ENCODE peak calls at places on chromosomes 2 and 18, in six cellular contexts. One of them, this sample, is unnamed.

GRCh38 chr18:60053747-60054304 is 154.0 kb downstream of the PMAIP1 start:
- DNase-seq in fibroblast of lung: peak; percentile 98
- DNase-seq in breast epithelium: no peak
- DNase-seq in HL-60: no peak
- DNase-seq in AG09309: peak; percentile 72
- DNase-seq in bronchial epithelial cell: peak; percentile 100
- DNase-seq in this sample: peak; percentile 78

GRCh38 chr2:127656569-127657231 is 10.7 kb downstream of the GPR17 start:
- DNase-seq in fibroblast of lung: no peak
- DNase-seq in AG09309: no peak
- DNase-seq in HL-60: no peak
- DNase-seq in bronchial epithelial cell: no peak
- DNase-seq in breast epithelium: no peak
- DNase-seq in this sample: no peak

GRCh38 chr2:85539361-85540130 is 578 bp downstream of the MAT2A start:
- DNase-seq in breast epithelium: peak; percentile 60
- DNase-seq in AG09309: no peak
- DNase-seq in HL-60: peak; percentile 58
- DNase-seq in fibroblast of lung: peak; percentile 61
- DNase-seq in bronchial epithelial cell: no peak
- DNase-seq in this sample: no peak

GRCh38 chr2:206635016-206635415 is 7.3 kb upstream of the FAM237A start:
- DNase-seq in bronchial epithelial cell: no peak
- DNase-seq in breast epithelium: no peak
- DNase-seq in AG09309: no peak
- DNase-seq in HL-60: no peak
- DNase-seq in fibroblast of lung: peak; percentile 13
- DNase-seq in this sample: no peak

GRCh38 chr18:30132959-30133358 is 909.6 kb downstream of the DSC3 start:
- DNase-seq in AG09309: no peak
- DNase-seq in fibroblast of lung: peak; percentile 4
- DNase-seq in bronchial epithelial cell: peak; percentile 53
- DNase-seq in HL-60: no peak
- DNase-seq in breast epithelium: no peak
- DNase-seq in this sample: no peak

GRCh38 chr2:142112648-142113278 is 18.1 kb downstream of the LRP1B start:
- DNase-seq in AG09309: peak; percentile 24
- DNase-seq in fibroblast of lung: peak; percentile 96
- DNase-seq in HL-60: no peak
- DNase-seq in breast epithelium: no peak
- DNase-seq in bronchial epithelial cell: peak; percentile 75
- DNase-seq in this sample: no peak

GRCh38 chr18:60446821-60447220 is 74.2 kb upstream of the MC4R start:
- DNase-seq in fibroblast of lung: peak; percentile 33
- DNase-seq in bronchial epithelial cell: no peak
- DNase-seq in breast epithelium: no peak
- DNase-seq in AG09309: peak; percentile 27
- DNase-seq in HL-60: no peak
- DNase-seq in this sample: no peak

GRCh38 chr2:113225505-113226259 is 51.9 kb downstream of the PSD4 start:
- DNase-seq in bronchial epithelial cell: no peak
- DNase-seq in breast epithelium: no peak
- DNase-seq in fibroblast of lung: peak; percentile 82
- DNase-seq in AG09309: no peak
- DNase-seq in HL-60: no peak
- DNase-seq in this sample: no peak

GRCh38 chr2:233061007-233061590 is 957 bp downstream of the INPP5D start:
- DNase-seq in fibroblast of lung: no peak
- DNase-seq in bronchial epithelial cell: no peak
- DNase-seq in AG09309: no peak
- DNase-seq in HL-60: peak; percentile 64
- DNase-seq in breast epithelium: no peak
- DNase-seq in this sample: no peak

GRCh38 chr2:233059797-233060499 is at the start of gene INPP5D:
- DNase-seq in breast epithelium: no peak
- DNase-seq in bronchial epithelial cell: no peak
- DNase-seq in AG09309: no peak
- DNase-seq in HL-60: peak; percentile 96
- DNase-seq in fibroblast of lung: no peak
- DNase-seq in this sample: no peak

GRCh38 chr2:233061591-233062446 is 1.7 kb downstream of the INPP5D start:
- DNase-seq in bronchial epithelial cell: no peak
- DNase-seq in AG09309: no peak
- DNase-seq in fibroblast of lung: no peak
- DNase-seq in breast epithelium: no peak
- DNase-seq in HL-60: peak; percentile 51
- DNase-seq in this sample: no peak

GRCh38 chr2:233059547-233059796 is 670 bp upstream of the INPP5D start:
- DNase-seq in HL-60: no peak
- DNase-seq in fibroblast of lung: no peak
- DNase-seq in bronchial epithelial cell: no peak
- DNase-seq in breast epithelium: no peak
- DNase-seq in AG09309: no peak
- DNase-seq in this sample: no peak

DNA sequence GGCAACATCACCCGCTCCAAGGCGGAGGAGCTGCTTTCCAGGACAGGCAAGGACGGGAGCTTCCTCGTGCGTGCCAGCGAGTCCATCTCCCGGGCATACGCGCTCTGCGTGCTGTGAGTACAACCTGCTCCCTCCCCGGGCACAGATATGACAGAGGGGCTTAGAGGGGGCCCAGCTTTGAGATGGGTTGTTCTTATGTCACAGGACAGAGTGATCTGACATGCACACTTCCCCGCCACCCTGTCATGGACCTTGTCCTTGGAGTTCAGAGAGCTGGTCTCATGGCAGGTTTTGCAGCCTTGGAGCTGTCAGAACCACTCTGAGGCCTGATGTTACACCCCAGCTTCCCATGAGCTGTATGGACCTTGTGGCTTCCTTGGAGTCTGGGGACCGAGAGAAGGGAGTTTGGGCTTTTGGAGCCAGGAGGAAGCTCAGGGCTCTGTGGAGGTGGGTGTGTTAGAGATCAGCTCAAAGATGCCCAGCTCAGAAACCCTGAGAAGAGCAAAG is 411 bp downstream of the INPP5D start:
- DNase-seq in breast epithelium: no peak
- DNase-seq in bronchial epithelial cell: no peak
- DNase-seq in HL-60: peak; percentile 14
- DNase-seq in fibroblast of lung: no peak
- DNase-seq in AG09309: no peak
- DNase-seq in this sample: no peak
- TF ChIP-seq CTCF in breast epithelium: no peak
- TF ChIP-seq CTCF in bronchial epithelial cell: no peak
- TF ChIP-seq CTCF in HL-60: no peak
- TF ChIP-seq CTCF in fibroblast of lung: no peak
- TF ChIP-seq CTCF in AG09309: no peak
- TF ChIP-seq CTCF in this sample: no peak

GRCh38 chr18:10560457-10561045 is 34.7 kb downstream of the NAPG start:
- DNase-seq in fibroblast of lung: peak; percentile 60
- DNase-seq in bronchial epithelial cell: peak; percentile 60
- DNase-seq in HL-60: peak; percentile 78
- DNase-seq in breast epithelium: peak; percentile 69
- DNase-seq in AG09309: no peak
- DNase-seq in this sample: peak; percentile 53
- H3K4me3 ChIP-seq in fibroblast of lung: no peak overlapping the region
- H3K4me3 ChIP-seq in bronchial epithelial cell: peak overlapping the region; percentile 6
- H3K4me3 ChIP-seq in HL-60: no peak overlapping the region
- H3K4me3 ChIP-seq in breast epithelium: peak overlapping the region; percentile 59
- H3K4me3 ChIP-seq in AG09309: peak overlapping the region; percentile 17
- H3K4me3 ChIP-seq in this sample: peak overlapping the region; percentile 31

GRCh38 chr18:63824220-63824525 is 49.0 kb downstream of the SERPINB7 start:
- DNase-seq in breast epithelium: no peak
- DNase-seq in fibroblast of lung: no peak
- DNase-seq in HL-60: no peak
- DNase-seq in bronchial epithelial cell: no peak
- DNase-seq in AG09309: no peak
- DNase-seq in this sample: no peak
- TF ChIP-seq CTCF in breast epithelium: no peak
- TF ChIP-seq CTCF in fibroblast of lung: no peak
- TF ChIP-seq CTCF in HL-60: no peak
- TF ChIP-seq CTCF in bronchial epithelial cell: no peak
- TF ChIP-seq CTCF in AG09309: no peak
- TF ChIP-seq CTCF in this sample: no peak

DNA sequence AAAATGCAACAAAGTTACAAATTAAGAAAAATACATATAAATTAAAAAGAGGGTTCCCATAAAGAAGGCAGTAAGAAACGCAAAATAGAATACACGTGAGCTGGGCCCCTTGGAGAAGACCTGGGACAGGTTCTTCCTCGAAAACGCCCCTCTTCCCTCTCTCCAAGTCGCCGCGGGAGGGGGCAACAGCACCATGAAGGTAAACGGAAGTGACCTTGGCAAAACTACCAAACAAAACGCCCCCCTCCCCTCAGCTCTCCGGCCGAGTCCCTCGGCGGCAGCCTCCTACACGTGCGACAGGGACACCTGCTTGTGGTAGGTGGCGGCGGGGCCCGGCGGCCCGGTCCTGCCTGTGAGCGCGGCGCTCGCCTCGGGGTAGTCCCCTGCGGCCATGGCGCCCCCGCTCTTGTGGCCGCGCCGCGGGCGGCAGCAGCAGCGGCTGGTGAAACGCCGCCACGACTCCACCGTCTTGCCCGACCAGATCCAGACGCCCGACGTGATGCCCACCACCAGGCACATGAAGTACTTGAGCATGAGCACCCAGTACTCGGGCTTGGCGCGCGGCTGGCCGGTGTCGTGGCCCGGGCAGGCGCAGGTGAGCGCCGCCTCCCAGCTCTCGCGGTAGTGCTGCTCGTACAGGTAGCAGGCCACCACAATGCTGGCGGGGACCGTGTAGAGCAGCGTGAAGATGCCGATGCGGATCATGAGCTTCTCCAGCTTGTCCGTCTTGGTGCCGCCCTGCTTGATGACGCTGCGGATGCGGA is 2.8 kb downstream of the FZD5 start:
- DNase-seq in fibroblast of lung: peak; percentile 15
- DNase-seq in HL-60: no peak
- DNase-seq in bronchial epithelial cell: no peak
- DNase-seq in AG09309: no peak
- DNase-seq in breast epithelium: no peak
- DNase-seq in this sample: no peak
- H3K4me3 ChIP-seq in fibroblast of lung: no peak overlapping the region
- H3K4me3 ChIP-seq in HL-60: no peak overlapping the region
- H3K4me3 ChIP-seq in bronchial epithelial cell: peak overlapping the region; percentile 18
- H3K4me3 ChIP-seq in AG09309: no peak overlapping the region
- H3K4me3 ChIP-seq in breast epithelium: peak overlapping the region; percentile 4
- H3K4me3 ChIP-seq in this sample: no peak overlapping the region

DNA sequence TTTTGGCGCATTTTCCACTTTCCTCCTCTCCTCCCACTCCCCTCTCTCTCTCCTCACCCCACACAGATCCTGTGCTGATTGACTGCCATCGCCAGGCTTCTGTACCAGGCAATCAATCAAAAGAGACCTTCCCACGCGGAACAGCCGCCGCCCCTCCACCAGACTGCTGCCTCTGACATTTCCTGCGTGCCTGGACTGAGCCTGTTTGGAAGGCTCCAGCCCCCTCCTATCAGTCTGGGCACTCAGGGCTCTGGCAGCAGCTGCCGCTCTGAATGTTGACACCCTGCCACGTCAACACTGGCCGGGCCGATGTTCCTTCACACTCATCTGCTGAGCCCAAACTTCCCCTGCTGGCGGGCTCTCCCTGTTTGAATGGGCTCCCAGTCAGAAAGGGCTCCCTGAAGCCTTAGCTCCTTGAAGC is 467.7 kb downstream of the EPHA4 start:
- DNase-seq in fibroblast of lung: peak; percentile 73
- DNase-seq in bronchial epithelial cell: peak; percentile 66
- DNase-seq in breast epithelium: peak; percentile 38
- DNase-seq in HL-60: no peak
- DNase-seq in AG09309: no peak
- DNase-seq in this sample: no peak
- TF ChIP-seq CTCF in fibroblast of lung: no peak
- TF ChIP-seq CTCF in bronchial epithelial cell: peak; percentile 21
- TF ChIP-seq CTCF in breast epithelium: no peak
- TF ChIP-seq CTCF in HL-60: no peak
- TF ChIP-seq CTCF in AG09309: no peak
- TF ChIP-seq CTCF in this sample: peak; percentile 44

GRCh38 chr2:190537765-190538164 is 3.2 kb upstream of the NEMP2 start:
- DNase-seq in bronchial epithelial cell: no peak
- DNase-seq in breast epithelium: no peak
- DNase-seq in AG09309: no peak
- DNase-seq in HL-60: no peak
- DNase-seq in fibroblast of lung: peak; percentile 59
- DNase-seq in this sample: no peak

GRCh38 chr2:190534310-190535118 is at the start of gene NEMP2:
- DNase-seq in HL-60: peak; percentile 77
- DNase-seq in fibroblast of lung: peak; percentile 58
- DNase-seq in AG09309: no peak
- DNase-seq in bronchial epithelial cell: no peak
- DNase-seq in breast epithelium: peak; percentile 49
- DNase-seq in this sample: no peak

GRCh38 chr2:190535119-190535439 is 557 bp upstream of the NEMP2 start:
- DNase-seq in AG09309: no peak
- DNase-seq in bronchial epithelial cell: no peak
- DNase-seq in fibroblast of lung: no peak
- DNase-seq in HL-60: no peak
- DNase-seq in breast epithelium: no peak
- DNase-seq in this sample: no peak

GRCh38 chr2:190533968-190534309 is 583 bp downstream of the NEMP2 start:
- DNase-seq in AG09309: no peak
- DNase-seq in breast epithelium: no peak
- DNase-seq in fibroblast of lung: no peak
- DNase-seq in bronchial epithelial cell: no peak
- DNase-seq in HL-60: no peak
- DNase-seq in this sample: no peak

DNA sequence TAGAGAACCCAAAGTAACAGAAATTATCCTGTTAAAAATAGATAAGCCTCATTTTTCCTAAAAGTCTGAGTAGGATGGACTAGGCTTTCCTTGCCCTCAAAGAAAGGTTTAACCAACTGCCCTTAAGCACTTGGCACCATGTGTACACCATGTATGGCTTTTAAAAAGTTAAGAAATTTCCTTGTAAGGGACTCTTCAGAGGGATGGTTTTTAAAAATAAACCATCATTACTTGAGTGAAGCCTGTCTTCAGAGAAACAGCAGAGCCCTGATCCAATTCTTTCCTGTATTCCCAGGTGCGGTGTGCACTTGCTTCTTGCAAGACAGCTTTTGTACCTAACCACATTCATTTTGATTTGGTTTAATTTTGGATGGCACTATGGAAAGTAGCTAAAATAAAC is 1.1 kb upstream of the NEMP2 start:
- DNase-seq in bronchial epithelial cell: no peak
- DNase-seq in fibroblast of lung: no peak
- DNase-seq in AG09309: no peak
- DNase-seq in breast epithelium: no peak
- DNase-seq in HL-60: no peak
- DNase-seq in this sample: no peak
- H3K4me3 ChIP-seq in bronchial epithelial cell: peak overlapping the region; percentile 74
- H3K4me3 ChIP-seq in fibroblast of lung: peak overlapping the region; percentile 78
- H3K4me3 ChIP-seq in AG09309: no peak overlapping the region
- H3K4me3 ChIP-seq in breast epithelium: peak overlapping the region; percentile 66
- H3K4me3 ChIP-seq in HL-60: no peak overlapping the region
- H3K4me3 ChIP-seq in this sample: peak overlapping the region; percentile 15

GRCh38 chr18:21112140-21112473 is 494 bp upstream of the ROCK1 start:
- DNase-seq in fibroblast of lung: no peak
- DNase-seq in breast epithelium: no peak
- DNase-seq in AG09309: no peak
- DNase-seq in HL-60: no peak
- DNase-seq in bronchial epithelial cell: no peak
- DNase-seq in this sample: no peak
- TF ChIP-seq CTCF in fibroblast of lung: no peak
- TF ChIP-seq CTCF in breast epithelium: no peak
- TF ChIP-seq CTCF in AG09309: no peak
- TF ChIP-seq CTCF in HL-60: no peak
- TF ChIP-seq CTCF in bronchial epithelial cell: no peak
- TF ChIP-seq CTCF in this sample: no peak